ENCODE peak calls at places on chromosomes 1 and 21, in six cellular contexts. D is neuronal stem cell, U is IMR-90, P is mesenchymal stem cell, J is H1, H is trophoblast cell. X is an unnamed sample. For H3K4me1, the result is how much of the 10 kb centered on the place peaks cover.

GRCh38 chr1:223010552-223011229 is 132.4 kb downstream of the TLR5 start:
- DNase-seq in D (peak), U (peak), P (no peak), J (no peak), H (no peak), X (no peak)

GRCh38 chr1:17316704-17317103 is 8.7 kb downstream of the PADI4 start:
- DNase-seq in D (no peak), U (no peak), P (no peak), J (no peak), H (no peak), X (no peak)

GRCh38 chr1:200699871-200700270 is 30.2 kb upstream of the DDX59 start:
- DNase-seq in D (no peak), U (peak), P (no peak), J (no peak), H (peak), X (peak)

GRCh38 chr1:68174173-68175113 is 57.9 kb downstream of the WLS start:
- DNase-seq in D (peak), U (peak), P (peak), J (no peak), H (peak), X (no peak)

GRCh38 chr1:57131257-57131656 is 165.4 kb upstream of the C8B start:
- DNase-seq in D (no peak), U (no peak), P (no peak), J (no peak), H (no peak), X (no peak)

GRCh38 chr1:41578712-41579335 is 94.3 kb upstream of the EDN2 start:
- DNase-seq in D (no peak), U (peak), P (peak), J (no peak), H (peak), X (peak)

GRCh38 chr1:236997882-236998281 is 6.4 kb downstream of the MT1HL1 start:
- DNase-seq in D (no peak), U (no peak), P (no peak), J (no peak), H (no peak), X (peak)

GRCh38 chr1:58727363-58727762 is 27.5 kb upstream of the MYSM1 start:
- DNase-seq in D (no peak), U (peak), P (peak), J (no peak), H (peak), X (no peak)

GRCh38 chr1:167770127-167770526 is 48.3 kb downstream of the MPZL1 start:
- DNase-seq in D (no peak), U (no peak), P (no peak), J (no peak), H (no peak), X (no peak)

GRCh38 chr1:5685446-5686040 is 306.7 kb downstream of the NPHP4 start:
- DNase-seq in D (no peak), U (no peak), P (no peak), J (no peak), H (no peak), X (no peak)
- H3K14ac ChIP-seq in D (no peak), U (no peak), P (no peak), J (no peak), H (no peak), X (no peak)

DNA sequence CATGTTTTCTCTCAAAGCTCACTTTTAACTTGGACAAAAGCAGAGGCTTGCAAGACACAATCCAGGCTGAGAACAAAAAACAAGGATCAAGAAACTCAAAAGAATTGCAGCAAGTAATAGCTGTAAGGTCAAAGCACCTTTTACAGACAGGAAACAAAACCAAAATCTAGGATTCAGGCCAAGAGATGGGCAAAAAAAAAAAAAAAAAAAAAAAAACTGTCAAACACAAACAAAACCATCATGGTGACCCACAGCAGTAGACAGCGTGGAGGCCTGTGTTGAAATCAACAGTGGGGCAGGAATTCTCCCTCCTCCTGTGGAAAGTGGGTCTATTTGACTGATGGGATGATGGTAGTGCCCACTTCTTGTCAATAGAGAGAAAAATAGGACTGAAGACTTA is 9.4 kb downstream of the RGS1 start:
- DNase-seq in D (no peak), U (no peak), P (peak), J (no peak), H (no peak), X (no peak)
- H3K27ac ChIP-seq in D (no peak), U (no peak), P (no peak), J (no peak), H (no peak), X (no peak)

GRCh38 chr1:147641695-147642592 is 28.4 kb downstream of the ACP6 start:
- DNase-seq in D (peak), U (peak), P (peak), J (peak), H (peak), X (no peak)

GRCh38 chr1:147647796-147648633 is 22.3 kb downstream of the ACP6 start:
- DNase-seq in D (no peak), U (no peak), P (no peak), J (no peak), H (no peak), X (no peak)

GRCh38 chr1:147641291-147641690 is 29.0 kb downstream of the ACP6 start:
- DNase-seq in D (no peak), U (no peak), P (no peak), J (no peak), H (no peak), X (no peak)

GRCh38 chr1:147640553-147641165 is 29.7 kb downstream of the ACP6 start:
- DNase-seq in D (peak), U (peak), P (peak), J (peak), H (peak), X (peak)

GRCh38 chr1:147643974-147644373 is 26.4 kb downstream of the ACP6 start:
- DNase-seq in D (no peak), U (no peak), P (no peak), J (no peak), H (no peak), X (no peak)
- H3K4me1 ChIP-seq in D (under half), U (under half), P (under half), J (under half), H (under half), X (under half)

GRCh38 chr1:104341944-104342343 is 592.2 kb downstream of the AMY1C start:
- DNase-seq in D (no peak), U (no peak), P (no peak), J (no peak), H (no peak), X (no peak)
- H3K14ac ChIP-seq in D (no peak), U (no peak), P (no peak), J (no peak), H (no peak), X (no peak)

GRCh38 chr1:4658643-4659042 is 4.2 kb downstream of the AJAP1 start:
- DNase-seq in D (no peak), U (no peak), P (no peak), J (no peak), H (no peak), X (no peak)
- H3K27ac ChIP-seq in D (no peak), U (no peak), P (no peak), J (no peak), H (no peak), X (no peak)

DNA sequence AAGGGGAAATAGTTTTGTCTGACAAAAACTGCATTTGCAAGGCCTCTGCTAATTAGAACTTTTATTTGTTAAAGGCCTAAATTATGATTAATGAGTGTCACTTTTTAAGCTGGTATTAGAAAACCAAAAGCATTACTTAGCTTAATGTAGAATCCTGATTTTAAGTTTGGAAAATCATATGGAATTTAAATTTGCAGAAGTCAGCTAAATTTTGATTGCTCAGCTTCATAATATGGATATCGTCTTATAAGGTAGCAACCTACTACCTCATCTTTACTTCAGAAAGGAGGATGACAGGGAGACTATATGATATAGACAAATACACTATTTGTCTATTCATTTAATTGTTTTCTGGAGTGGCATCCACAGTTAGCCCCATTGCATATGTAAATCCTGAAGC is 114.0 kb downstream of the USP25 start:
- DNase-seq in D (no peak), U (no peak), P (no peak), J (no peak), H (no peak), X (no peak)
- H3K4me1 ChIP-seq in D (under half), U (under half), P (under half), J (under half), H (under half), X (under half)

DNA sequence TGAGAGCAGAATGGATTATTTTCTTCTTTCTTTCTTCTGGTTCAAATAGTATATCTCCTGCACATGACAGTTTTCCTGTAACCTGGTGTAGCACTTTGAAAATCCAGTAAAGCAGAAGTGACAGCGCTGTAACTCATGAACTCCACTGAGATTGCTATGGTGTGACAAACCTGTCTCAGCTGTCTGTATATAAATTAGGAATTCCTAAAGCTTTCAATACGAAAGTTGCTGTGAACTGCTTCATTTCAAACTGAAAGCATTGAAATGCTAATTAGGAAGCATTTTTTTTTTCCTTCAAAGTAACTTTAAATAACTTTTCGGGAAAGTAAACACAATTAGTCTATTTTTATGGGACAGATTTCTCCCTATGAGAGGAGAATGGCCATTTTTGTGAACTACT is 646.9 kb upstream of the ZP4 start:
- DNase-seq in D (no peak), U (no peak), P (no peak), J (no peak), H (no peak), X (no peak)
- H3K14ac ChIP-seq in D (no peak), U (no peak), P (no peak), J (no peak), H (no peak), X (no peak)

GRCh38 chr1:89557443-89557820 is 32.8 kb downstream of the LRRC8B start:
- DNase-seq in D (no peak), U (no peak), P (no peak), J (no peak), H (no peak), X (no peak)
- H3K27ac ChIP-seq in D (no peak), U (no peak), P (no peak), J (no peak), H (no peak), X (no peak)

GRCh38 chr1:160405331-160405877 is 5.0 kb downstream of the VANGL2 start:
- DNase-seq in D (no peak), U (no peak), P (no peak), J (no peak), H (no peak), X (no peak)

GRCh38 chr1:160404094-160404493 is 3.7 kb downstream of the VANGL2 start:
- DNase-seq in D (no peak), U (no peak), P (no peak), J (no peak), H (no peak), X (no peak)

GRCh38 chr1:160407819-160408801 is 7.7 kb downstream of the VANGL2 start:
- DNase-seq in D (no peak), U (no peak), P (no peak), J (peak), H (peak), X (peak)

GRCh38 chr1:160408864-160409263 is 8.5 kb downstream of the VANGL2 start:
- DNase-seq in D (no peak), U (no peak), P (no peak), J (peak), H (no peak), X (no peak)

GRCh38 chr1:160406131-160406968 is 6.0 kb downstream of the VANGL2 start:
- DNase-seq in D (no peak), U (no peak), P (no peak), J (peak), H (peak), X (no peak)
- H3K4me1 ChIP-seq in D (half or more), U (under half), P (under half), J (under half), H (half or more), X (under half)

DNA sequence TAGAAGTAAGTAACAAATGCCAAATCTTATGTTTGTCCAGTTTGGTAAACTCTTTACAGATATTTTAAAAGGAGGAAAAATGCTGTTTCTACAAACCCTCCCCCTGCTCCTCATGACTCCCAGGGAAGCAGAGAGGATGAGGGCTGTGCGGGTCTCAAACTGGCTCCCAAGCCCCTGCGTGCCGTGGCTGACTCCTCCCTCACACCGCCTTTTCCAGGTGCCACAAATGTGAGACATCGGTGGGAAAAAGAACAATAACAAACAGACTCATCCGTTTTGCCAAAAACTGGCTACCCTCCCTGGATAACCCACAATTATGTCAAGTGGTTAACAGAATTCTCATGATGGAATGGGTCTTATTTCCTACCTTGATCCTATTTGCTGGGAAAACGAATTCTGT is 594.6 kb downstream of the PTPRU start:
- DNase-seq in D (no peak), U (no peak), P (no peak), J (peak), H (no peak), X (no peak)
- H3K14ac ChIP-seq in D (no peak), U (no peak), P (no peak), J (no peak), H (no peak), X (no peak)

X was measured in H9.